ENCODE peak calls at places on chromosomes 5 and 9, in six cellular contexts. S is brain microvascular endothelial cell, F is AG04450, T is G401, R is HCEC 1CT, M is NCI-H1930. Y is an unnamed sample.

GRCh38 chr5:103428411-103428871 is 134.1 kb downstream of the NUDT12 start:
- DNase-seq in S (peak), F (peak), T (no peak), R (no peak), M (no peak), Y (no peak)

GRCh38 chr9:30201024-30201423 is 2183.4 kb upstream of the ACO1 start:
- DNase-seq in S (no peak), F (no peak), T (no peak), R (no peak), M (no peak), Y (no peak)

GRCh38 chr9:8012986-8013385 is 213.4 kb upstream of the DMAC1 start:
- DNase-seq in S (no peak), F (no peak), T (no peak), R (no peak), M (no peak), Y (no peak)

GRCh38 chr5:5017827-5018559 is 122.1 kb upstream of the ADAMTS16 start:
- DNase-seq in S (peak), F (no peak), T (no peak), R (no peak), M (no peak), Y (no peak)

GRCh38 chr5:34051374-34051980 is 8.5 kb upstream of the C1QTNF3 start:
- DNase-seq in S (no peak), F (no peak), T (no peak), R (no peak), M (no peak), Y (no peak)

GRCh38 chr5:171418982-171419662 is at the start of gene FGF18:
- DNase-seq in S (peak), F (no peak), T (peak), R (no peak), M (peak), Y (no peak)

GRCh38 chr5:10168254-10168653 is 81.4 kb downstream of the ATPSCKMT start:
- DNase-seq in S (no peak), F (no peak), T (no peak), R (no peak), M (no peak), Y (no peak)

GRCh38 chr9:106921341-106921899 is 58.5 kb downstream of the ZNF462 start:
- DNase-seq in S (peak), F (peak), T (peak), R (peak), M (no peak), Y (no peak)

GRCh38 chr5:57117601-57118000 is 56.3 kb upstream of the GPBP1 start:
- DNase-seq in S (no peak), F (no peak), T (no peak), R (no peak), M (no peak), Y (no peak)

GRCh38 chr9:124749811-124750210 is 21.3 kb downstream of the NR6A1 start:
- DNase-seq in S (no peak), F (no peak), T (no peak), R (peak), M (no peak), Y (no peak)

GRCh38 chr5:125409496-125410351 is 663.3 kb upstream of the ZNF608 start:
- DNase-seq in S (no peak), F (no peak), T (peak), R (peak), M (no peak), Y (no peak)

GRCh38 chr9:131627846-131628820 is 82.8 kb downstream of the PRRT1B start:
- DNase-seq in S (peak), F (no peak), T (no peak), R (no peak), M (no peak), Y (no peak)

GRCh38 chr9:12856608-12857007 is 81.8 kb downstream of the LURAP1L start:
- DNase-seq in S (no peak), F (no peak), T (no peak), R (no peak), M (no peak), Y (no peak)

GRCh38 chr5:52269395-52269794 is 518.3 kb upstream of the ITGA1 start:
- DNase-seq in S (no peak), F (no peak), T (no peak), R (no peak), M (peak), Y (peak)

GRCh38 chr5:119453045-119453383 is 717 bp downstream of the HSD17B4 start:
- DNase-seq in S (peak), F (no peak), T (peak), R (peak), M (no peak), Y (no peak)

GRCh38 chr5:96344678-96345612 is 88.1 kb downstream of the PCSK1 start:
- DNase-seq in S (peak), F (peak), T (peak), R (peak), M (no peak), Y (peak)

GRCh38 chr5:15241216-15241821 is 258.7 kb upstream of the FBXL7 start:
- DNase-seq in S (no peak), F (no peak), T (no peak), R (no peak), M (no peak), Y (no peak)

GRCh38 chr5:176420972-176421544 is 4.7 kb upstream of the CLTB start:
- DNase-seq in S (no peak), F (no peak), T (no peak), R (no peak), M (no peak), Y (no peak)

GRCh38 chr9:125663127-125663526 is 43.9 kb downstream of the MAPKAP1 start:
- DNase-seq in S (peak), F (no peak), T (no peak), R (peak), M (no peak), Y (no peak)

GRCh38 chr9:134486127-134486995 is 155.2 kb upstream of the COL5A1 start:
- DNase-seq in S (no peak), F (no peak), T (no peak), R (no peak), M (no peak), Y (no peak)

GRCh38 chr5:61402244-61402823 is 70.3 kb downstream of the ZSWIM6 start:
- DNase-seq in S (no peak), F (no peak), T (no peak), R (no peak), M (no peak), Y (no peak)

GRCh38 chr5:151926186-151926585 is 1.5 kb upstream of the GLRA1 start:
- DNase-seq in S (no peak), F (no peak), T (no peak), R (no peak), M (no peak), Y (no peak)

GRCh38 chr5:71986101-71986500 is 121.2 kb upstream of the MAP1B start:
- DNase-seq in S (no peak), F (no peak), T (no peak), R (no peak), M (no peak), Y (no peak)

GRCh38 chr5:119332978-119333401 is 22.8 kb upstream of the TNFAIP8 start:
- DNase-seq in S (no peak), F (no peak), T (no peak), R (no peak), M (no peak), Y (no peak)

GRCh38 chr9:84169240-84169639 is 171.3 kb downstream of the SLC28A3 start:
- DNase-seq in S (peak), F (no peak), T (no peak), R (peak), M (no peak), Y (no peak)

GRCh38 chr9:33923998-33924701 is 107.2 kb downstream of the UBE2R2 start:
- DNase-seq in S (no peak), F (no peak), T (no peak), R (no peak), M (no peak), Y (no peak)

GRCh38 chr5:148909001-148909400 is 82.6 kb downstream of the ADRB2 start:
- DNase-seq in S (no peak), F (peak), T (no peak), R (peak), M (no peak), Y (no peak)

GRCh38 chr5:158599132-158599531 is 500.6 kb downstream of the EBF1 start:
- DNase-seq in S (no peak), F (no peak), T (no peak), R (peak), M (no peak), Y (no peak)

GRCh38 chr9:97559111-97559514 is 57.6 kb downstream of the TMOD1 start:
- DNase-seq in S (no peak), F (no peak), T (no peak), R (no peak), M (no peak), Y (no peak)

GRCh38 chr5:168778536-168778935 is 199.4 kb upstream of the PANK3 start:
- DNase-seq in S (no peak), F (no peak), T (peak), R (no peak), M (no peak), Y (no peak)

GRCh38 chr5:16826379-16827125 is 109.5 kb downstream of the MYO10 start:
- DNase-seq in S (no peak), F (no peak), T (no peak), R (no peak), M (no peak), Y (no peak)

GRCh38 chr9:1207681-1208080 is 157.5 kb downstream of the DMRT2 start:
- DNase-seq in S (peak), F (peak), T (no peak), R (no peak), M (no peak), Y (no peak)

GRCh38 chr5:169421677-169422076 is 120.7 kb upstream of the SLIT3 start:
- DNase-seq in S (no peak), F (no peak), T (no peak), R (peak), M (no peak), Y (no peak)

GRCh38 chr9:83219154-83219923 is 156.4 kb upstream of the RASEF start:
- DNase-seq in S (peak), F (no peak), T (peak), R (no peak), M (peak), Y (peak)

GRCh38 chr5:169389318-169389717 is 88.4 kb upstream of the SLIT3 start:
- DNase-seq in S (no peak), F (no peak), T (no peak), R (no peak), M (no peak), Y (no peak)

GRCh38 chr5:90233496-90233895 is 176.1 kb downstream of the CETN3 start:
- DNase-seq in S (peak), F (no peak), T (no peak), R (no peak), M (no peak), Y (no peak)

GRCh38 chr9:122930541-122930932 is 775 bp downstream of the ZBTB26 start:
- DNase-seq in S (no peak), F (no peak), T (no peak), R (no peak), M (no peak), Y (no peak)

GRCh38 chr9:31894008-31894407 is 490.4 kb upstream of the ACO1 start:
- DNase-seq in S (no peak), F (no peak), T (no peak), R (no peak), M (no peak), Y (no peak)

Y was measured in NCI-H1417 treated with DMSO at 0.1 percent for 48 hours.